ENCODE peak calls at places on chromosome 22, in ten cellular contexts. E is choroid plexus epithelial cell; M is NCI-H2081; Y is neuronal stem cell; B is activated CD4-positive, alpha-beta T cell treated with anti-CD3 and anti-CD28 coated beads, Interleukin-2, amount 50 U/mL, for 4 hours; J is lower lobe of right lung; K is HEK293T; G is T-helper 22 cell; V is fibroblast of pulmonary artery; T is activated naive CD4-positive, alpha-beta T cell treated with anti-CD3 and anti-CD28 coated beads for 36 hours. P is an unnamed sample.

GRCh38 chr22:49735411-49736311 is 92.0 kb downstream of the BRD1 start:
- DNase-seq in B (no peak), M (no peak), K (peak; percentile 40), Y (peak; percentile 67), T (peak; percentile 25), G (no peak), E (no peak), V (peak; percentile 8), J (no peak), P (no peak)

GRCh38 chr22:41914611-41915034 is 251 bp downstream of the SHISA8 start:
- DNase-seq in J (no peak), T (no peak), K (peak; percentile 45), G (no peak), V (no peak), M (no peak), E (no peak), B (no peak), Y (no peak), P (no peak)

GRCh38 chr22:11629661-11630385 is 3898.2 kb upstream of the OR11H1 start:
- DNase-seq in M (no peak), V (no peak), E (no peak), G (no peak), Y (no peak), K (no peak), T (no peak), B (no peak), J (no peak), P (no peak)

GRCh38 chr22:50262460-50262911 is 1.0 kb upstream of the MAPK12 start:
- DNase-seq in K (no peak), Y (no peak), B (no peak), J (no peak), E (no peak), V (no peak), G (no peak), M (no peak), T (peak; percentile 36), P (no peak)

GRCh38 chr22:24961217-24961844 is 8.8 kb downstream of the KIAA1671 start:
- DNase-seq in G (no peak), M (no peak), K (no peak), Y (no peak), E (no peak), T (no peak), V (no peak), B (no peak), J (no peak), P (no peak)

GRCh38 chr22:50474711-50475651 is at the start of gene SBF1:
- DNase-seq in E (peak; percentile 92), V (peak; percentile 88), M (peak; percentile 73), Y (peak; percentile 91), B (peak; percentile 80), G (peak; percentile 75), J (peak; percentile 94), T (peak; percentile 90), K (peak; percentile 100), P (peak; percentile 68)

GRCh38 chr22:28188480-28188879 is 269.4 kb upstream of the PITPNB start:
- DNase-seq in B (no peak), M (no peak), J (no peak), E (no peak), Y (peak; percentile 24), T (no peak), V (no peak), G (no peak), K (no peak), P (no peak)

GRCh38 chr22:27749597-27750225 is 51.8 kb downstream of the MN1 start:
- DNase-seq in Y (no peak), E (peak; percentile 71), M (no peak), J (peak; percentile 24), K (no peak), G (no peak), B (no peak), V (peak; percentile 51), T (no peak), P (no peak)

GRCh38 chr22:49212466-49212865 is 615.2 kb downstream of the BRD1 start:
- DNase-seq in Y (no peak), J (peak; percentile 31), V (no peak), B (no peak), G (no peak), K (no peak), E (no peak), T (no peak), M (no peak), P (no peak)

GRCh38 chr22:21701384-21701971 is 34.1 kb downstream of the YPEL1 start:
- DNase-seq in T (no peak), B (no peak), Y (no peak), E (no peak), V (no peak), G (no peak), K (no peak), M (no peak), J (no peak), P (no peak)

GRCh38 chr22:45785458-45785857 is 113.8 kb downstream of the ATXN10 start:
- DNase-seq in Y (no peak), J (no peak), K (no peak), V (no peak), E (peak; percentile 40), B (no peak), G (no peak), M (no peak), T (no peak), P (no peak)

GRCh38 chr22:24026733-24027132 is 15.6 kb downstream of the CABIN1 start:
- DNase-seq in Y (no peak), J (no peak), M (no peak), G (no peak), B (no peak), K (peak; percentile 60), E (no peak), T (no peak), V (no peak), P (no peak)

GRCh38 chr22:17475318-17476212 is 87.7 kb upstream of the SLC25A18 start:
- DNase-seq in G (no peak), J (no peak), Y (peak; percentile 78), K (no peak), T (no peak), B (no peak), V (no peak), E (no peak), M (no peak), P (no peak)

GRCh38 chr22:24824915-24825314 is 18.9 kb downstream of the SGSM1 start:
- DNase-seq in V (no peak), G (no peak), T (no peak), M (no peak), J (no peak), K (no peak), E (no peak), Y (no peak), B (no peak), P (no peak)

GRCh38 chr22:39959640-39960447 is at the start of gene TMA7B:
- DNase-seq in M (no peak), G (peak; percentile 24), E (peak; percentile 62), Y (no peak), T (peak; percentile 65), K (peak; percentile 34), J (no peak), V (peak; percentile 65), B (no peak), P (no peak)

GRCh38 chr22:29377979-29378378 is 10.4 kb downstream of the AP1B1 start:
- DNase-seq in Y (no peak), E (no peak), V (no peak), T (no peak), J (peak; percentile 52), B (no peak), G (no peak), K (no peak), M (no peak), P (peak; percentile 37)

GRCh38 chr22:20205464-20205963 is 54.7 kb upstream of the CCDC188 start:
- DNase-seq in Y (no peak), J (no peak), T (no peak), B (no peak), M (no peak), V (no peak), E (no peak), K (no peak), G (no peak), P (no peak)

GRCh38 chr22:36971726-36972125 is 47.5 kb downstream of the TST start:
- DNase-seq in E (no peak), V (no peak), Y (no peak), T (no peak), B (no peak), J (no peak), K (no peak), M (no peak), G (no peak), P (no peak)